ENCODE peak calls at places on chromosomes 11 and 22, in eight cellular contexts. K is progenitor cell of endocrine pancreas, P is GM12891, G is cardiac fibroblast, F is GOT3, C is astrocyte, S is astrocyte of the cerebellum, N is AG10803. Q is an unnamed sample.

GRCh38 chr11:27282806-27283205 is 80.2 kb downstream of the CCDC34 start:
- DNase-seq in K (no peak), P (no peak), G (peak), F (no peak), C (peak), S (peak), N (peak), Q (no peak)

GRCh38 chr22:27084130-27084529 is 426.7 kb downstream of the MIAT start:
- DNase-seq in K (no peak), P (no peak), G (no peak), F (no peak), C (no peak), S (no peak), N (peak), Q (no peak)

GRCh38 chr11:60085909-60086308 is 2.6 kb upstream of the MS4A2 start:
- DNase-seq in K (no peak), P (no peak), G (no peak), F (no peak), C (no peak), S (no peak), N (no peak), Q (no peak)

GRCh38 chr11:122617297-122617696 is 38.2 kb upstream of the UBASH3B start:
- DNase-seq in K (no peak), P (no peak), G (no peak), F (no peak), C (no peak), S (no peak), N (no peak), Q (no peak)

GRCh38 chr22:50270302-50271010 is at the start of gene MAPK11:
- DNase-seq in K (peak), P (peak), G (peak), F (peak), C (peak), S (no peak), N (peak), Q (no peak)

GRCh38 chr11:117841582-117842031 is 17.1 kb upstream of the FXYD2 start:
- DNase-seq in K (no peak), P (no peak), G (no peak), F (no peak), C (no peak), S (no peak), N (no peak), Q (no peak)

GRCh38 chr11:69867076-69868002 is 48.1 kb upstream of the FGF3 start:
- DNase-seq in K (no peak), P (no peak), G (peak), F (peak), C (peak), S (peak), N (peak), Q (no peak)

GRCh38 chr11:1676254-1676740 is 20.7 kb upstream of the KRTAP5-6 start:
- DNase-seq in K (no peak), P (no peak), G (no peak), F (no peak), C (no peak), S (no peak), N (no peak), Q (no peak)

GRCh38 chr11:69199583-69200295 is 44.0 kb downstream of the SMIM38 start:
- DNase-seq in K (no peak), P (no peak), G (no peak), F (no peak), C (no peak), S (no peak), N (no peak), Q (no peak)

GRCh38 chr11:1516273-1517067 is 29.9 kb upstream of the MOB2 start:
- DNase-seq in K (no peak), P (no peak), G (peak), F (no peak), C (peak), S (no peak), N (peak), Q (no peak)

GRCh38 chr11:59173964-59174663 is 2.2 kb downstream of the DTX4 start:
- DNase-seq in K (no peak), P (no peak), G (peak), F (no peak), C (no peak), S (no peak), N (peak), Q (no peak)

GRCh38 chr22:29224121-29224858 is 18.6 kb downstream of the EMID1 start:
- DNase-seq in K (no peak), P (peak), G (no peak), F (no peak), C (no peak), S (no peak), N (peak), Q (no peak)

GRCh38 chr11:17793642-17794170 is 59.1 kb downstream of the KCNC1 start:
- DNase-seq in K (no peak), P (no peak), G (no peak), F (no peak), C (no peak), S (no peak), N (no peak), Q (no peak)

GRCh38 chr11:70544774-70545625 is 146.7 kb downstream of the CTTN start:
- DNase-seq in K (no peak), P (no peak), G (no peak), F (no peak), C (peak), S (no peak), N (peak), Q (no peak)

GRCh38 chr11:105004021-105004420 is 18.9 kb downstream of the CASP5 start:
- DNase-seq in K (no peak), P (no peak), G (peak), F (no peak), C (no peak), S (no peak), N (peak), Q (no peak)

GRCh38 chr11:40129276-40129675 is 1330.2 kb downstream of the LRRC4C start:
- DNase-seq in K (no peak), P (no peak), G (no peak), F (no peak), C (no peak), S (no peak), N (no peak), Q (no peak)

GRCh38 chr22:47123827-47124442 is 361.5 kb downstream of the TBC1D22A start:
- DNase-seq in K (no peak), P (no peak), G (no peak), F (no peak), C (no peak), S (no peak), N (no peak), Q (no peak)

GRCh38 chr11:118908931-118909618 is 16.7 kb downstream of the BCL9L start:
- DNase-seq in K (no peak), P (no peak), G (peak), F (no peak), C (peak), S (peak), N (peak), Q (peak)

GRCh38 chr22:37273846-37274225 is 8.5 kb upstream of the CYTH4 start:
- DNase-seq in K (no peak), P (no peak), G (no peak), F (no peak), C (no peak), S (no peak), N (no peak), Q (no peak)

GRCh38 chr22:48840112-48840949 is 987.3 kb downstream of the BRD1 start:
- DNase-seq in K (no peak), P (no peak), G (no peak), F (no peak), C (no peak), S (no peak), N (no peak), Q (no peak)

GRCh38 chr11:125300791-125301218 is 136.3 kb downstream of the PKNOX2 start:
- DNase-seq in K (no peak), P (no peak), G (peak), F (no peak), C (peak), S (peak), N (peak), Q (peak)

GRCh38 chr11:96456111-96456510 is 66.3 kb downstream of the JRKL start:
- DNase-seq in K (no peak), P (no peak), G (no peak), F (no peak), C (no peak), S (no peak), N (no peak), Q (no peak)

GRCh38 chr11:86698634-86699033 is 26.2 kb upstream of the ME3 start:
- DNase-seq in K (no peak), P (no peak), G (peak), F (no peak), C (peak), S (peak), N (peak), Q (no peak)

GRCh38 chr11:2700415-2701211 is 819 bp upstream of the KCNQ1OT1 start:
- DNase-seq in K (no peak), P (no peak), G (peak), F (no peak), C (no peak), S (no peak), N (peak), Q (peak)

GRCh38 chr11:28702871-28703270 is 594.7 kb downstream of the METTL15 start:
- DNase-seq in K (no peak), P (no peak), G (no peak), F (no peak), C (no peak), S (no peak), N (no peak), Q (no peak)

GRCh38 chr11:35962373-35963138 is 18.7 kb downstream of the LDLRAD3 start:
- DNase-seq in K (no peak), P (no peak), G (peak), F (no peak), C (no peak), S (no peak), N (no peak), Q (no peak)

GRCh38 chr11:18173225-18173866 is 709 bp downstream of the MRGPRX4 start:
- DNase-seq in K (no peak), P (no peak), G (no peak), F (no peak), C (no peak), S (no peak), N (no peak), Q (no peak)

GRCh38 chr22:35380537-35381423 is at the start of gene HMOX1:
- DNase-seq in K (peak), P (peak), G (peak), F (peak), C (peak), S (peak), N (peak), Q (peak)

GRCh38 chr11:62273284-62273683 is 3.3 kb downstream of the SCGB2A2 start:
- DNase-seq in K (no peak), P (no peak), G (no peak), F (no peak), C (no peak), S (no peak), N (no peak), Q (no peak)

GRCh38 chr11:128830836-128831780 is 36.0 kb downstream of the KCNJ1 start:
- DNase-seq in K (peak), P (peak), G (peak), F (peak), C (peak), S (peak), N (peak), Q (peak)

GRCh38 chr22:22198751-22199150 is 45.8 kb upstream of the VPREB1 start:
- DNase-seq in K (no peak), P (no peak), G (no peak), F (no peak), C (no peak), S (no peak), N (no peak), Q (no peak)